ENCODE peak calls at places on chromosomes 4 and X, in seven cellular contexts. One of them, this sample, is unnamed.
A peak's percentile ranks its signal among the peaks of the same experiment; 100 is the strongest.

GRCh38 chr4:1285790-1286553 is 3.7 kb upstream of the MAEA start:
- DNase-seq in HepG2: peak; percentile 50
- DNase-seq in H1: no peak
- DNase-seq in GM12878: no peak
- DNase-seq in HCT116: no peak
- DNase-seq in K562: no peak
- DNase-seq in SK-N-SH: no peak
- DNase-seq in this sample: no peak

GRCh38 chrX:80184854-80185253 is 170.3 kb downstream of the TBX22 start:
- DNase-seq in GM12878: no peak
- DNase-seq in SK-N-SH: no peak
- DNase-seq in HCT116: no peak
- DNase-seq in HepG2: no peak
- DNase-seq in K562: peak; percentile 6
- DNase-seq in H1: no peak
- DNase-seq in this sample: no peak

GRCh38 chrX:106246511-106246910 is 78.4 kb downstream of the PWWP3B start:
- DNase-seq in K562: no peak
- DNase-seq in SK-N-SH: no peak
- DNase-seq in HepG2: no peak
- DNase-seq in H1: no peak
- DNase-seq in HCT116: no peak
- DNase-seq in GM12878: no peak
- DNase-seq in this sample: no peak

GRCh38 chrX:107117993-107118321 is 665 bp downstream of the RBM41 start:
- DNase-seq in HepG2: no peak
- DNase-seq in GM12878: no peak
- DNase-seq in SK-N-SH: peak; percentile 39
- DNase-seq in K562: no peak
- DNase-seq in H1: no peak
- DNase-seq in HCT116: no peak
- DNase-seq in this sample: no peak

GRCh38 chr4:3299122-3299521 is 6.3 kb downstream of the RGS12 start:
- DNase-seq in HCT116: no peak
- DNase-seq in HepG2: no peak
- DNase-seq in H1: no peak
- DNase-seq in SK-N-SH: no peak
- DNase-seq in K562: no peak
- DNase-seq in GM12878: no peak
- DNase-seq in this sample: no peak

GRCh38 chrX:104913348-104913747 is 307.1 kb downstream of the TEX13A start:
- DNase-seq in HepG2: peak; percentile 1
- DNase-seq in K562: peak; percentile 6
- DNase-seq in GM12878: no peak
- DNase-seq in HCT116: no peak
- DNase-seq in H1: no peak
- DNase-seq in SK-N-SH: peak; percentile 8
- DNase-seq in this sample: peak; percentile 6

GRCh38 chrX:24574743-24575142 is 72.4 kb downstream of the PCYT1B start:
- DNase-seq in HCT116: no peak
- DNase-seq in GM12878: no peak
- DNase-seq in K562: no peak
- DNase-seq in H1: no peak
- DNase-seq in SK-N-SH: no peak
- DNase-seq in HepG2: no peak
- DNase-seq in this sample: no peak

GRCh38 chrX:18455384-18455783 is 30.0 kb downstream of the CDKL5 start:
- DNase-seq in HepG2: no peak
- DNase-seq in HCT116: no peak
- DNase-seq in K562: no peak
- DNase-seq in GM12878: no peak
- DNase-seq in SK-N-SH: no peak
- DNase-seq in H1: no peak
- DNase-seq in this sample: no peak

GRCh38 chr4:19368800-19369199 is 882.9 kb upstream of the SLIT2 start:
- DNase-seq in HepG2: no peak
- DNase-seq in HCT116: no peak
- DNase-seq in GM12878: no peak
- DNase-seq in H1: no peak
- DNase-seq in SK-N-SH: no peak
- DNase-seq in K562: no peak
- DNase-seq in this sample: no peak

GRCh38 chrX:25344191-25344936 is 328.6 kb upstream of the ARX start:
- DNase-seq in HCT116: no peak
- DNase-seq in K562: no peak
- DNase-seq in SK-N-SH: no peak
- DNase-seq in HepG2: no peak
- DNase-seq in H1: no peak
- DNase-seq in GM12878: no peak
- DNase-seq in this sample: no peak

GRCh38 chrX:48720580-48721240 is 24.2 kb downstream of the SUV39H1 start:
- DNase-seq in HepG2: no peak
- DNase-seq in HCT116: no peak
- DNase-seq in GM12878: no peak
- DNase-seq in SK-N-SH: no peak
- DNase-seq in H1: no peak
- DNase-seq in K562: no peak
- DNase-seq in this sample: no peak

GRCh38 chr4:19386786-19387185 is 864.9 kb upstream of the SLIT2 start:
- DNase-seq in GM12878: no peak
- DNase-seq in SK-N-SH: no peak
- DNase-seq in HCT116: no peak
- DNase-seq in K562: no peak
- DNase-seq in H1: no peak
- DNase-seq in HepG2: no peak
- DNase-seq in this sample: no peak

GRCh38 chr4:95381843-95382580 is 166.8 kb downstream of the UNC5C start:
- DNase-seq in SK-N-SH: no peak
- DNase-seq in K562: no peak
- DNase-seq in H1: no peak
- DNase-seq in GM12878: no peak
- DNase-seq in HCT116: no peak
- DNase-seq in HepG2: no peak
- DNase-seq in this sample: no peak

GRCh38 chr4:94419956-94420355 is 31.8 kb upstream of the PDLIM5 start:
- DNase-seq in GM12878: no peak
- DNase-seq in SK-N-SH: no peak
- DNase-seq in HepG2: peak; percentile 76
- DNase-seq in H1: no peak
- DNase-seq in HCT116: no peak
- DNase-seq in K562: no peak
- DNase-seq in this sample: no peak

GRCh38 chrX:41604154-41604553 is 84.6 kb upstream of the GPR34 start:
- DNase-seq in GM12878: no peak
- DNase-seq in HepG2: no peak
- DNase-seq in H1: no peak
- DNase-seq in SK-N-SH: no peak
- DNase-seq in K562: no peak
- DNase-seq in HCT116: no peak
- DNase-seq in this sample: no peak

GRCh38 chr4:183468210-183469095 is 24.0 kb downstream of the CDKN2AIP start:
- DNase-seq in HepG2: peak; percentile 40
- DNase-seq in GM12878: no peak
- DNase-seq in K562: no peak
- DNase-seq in HCT116: no peak
- DNase-seq in SK-N-SH: no peak
- DNase-seq in H1: no peak
- DNase-seq in this sample: no peak

GRCh38 chr4:47499705-47500104 is 14.6 kb downstream of the ATP10D start:
- DNase-seq in HepG2: no peak
- DNase-seq in K562: no peak
- DNase-seq in HCT116: no peak
- DNase-seq in SK-N-SH: no peak
- DNase-seq in GM12878: no peak
- DNase-seq in H1: no peak
- DNase-seq in this sample: no peak

GRCh38 chr4:133150643-133151300 is 1.7 kb downstream of the PCDH10 start:
- DNase-seq in SK-N-SH: peak; percentile 20
- DNase-seq in HCT116: no peak
- DNase-seq in GM12878: no peak
- DNase-seq in HepG2: no peak
- DNase-seq in K562: no peak
- DNase-seq in H1: no peak
- DNase-seq in this sample: no peak

GRCh38 chrX:27675493-27675892 is 85.3 kb downstream of the DCAF8L2 start:
- DNase-seq in HCT116: no peak
- DNase-seq in H1: no peak
- DNase-seq in K562: no peak
- DNase-seq in GM12878: no peak
- DNase-seq in SK-N-SH: no peak
- DNase-seq in HepG2: no peak
- DNase-seq in this sample: no peak

GRCh38 chr4:39025552-39026085 is 6.6 kb downstream of the TMEM156 start:
- DNase-seq in HCT116: no peak
- DNase-seq in H1: no peak
- DNase-seq in SK-N-SH: no peak
- DNase-seq in HepG2: peak; percentile 19
- DNase-seq in GM12878: no peak
- DNase-seq in K562: no peak
- DNase-seq in this sample: no peak

GRCh38 chr4:39032218-39033085 is at the start of gene TMEM156:
- DNase-seq in SK-N-SH: no peak
- DNase-seq in GM12878: peak; percentile 82
- DNase-seq in H1: no peak
- DNase-seq in HepG2: peak; percentile 12
- DNase-seq in HCT116: no peak
- DNase-seq in K562: no peak
- DNase-seq in this sample: no peak

GRCh38 chr4:39026096-39026495 is 6.1 kb downstream of the TMEM156 start:
- DNase-seq in HCT116: no peak
- DNase-seq in GM12878: no peak
- DNase-seq in HepG2: no peak
- DNase-seq in H1: no peak
- DNase-seq in SK-N-SH: no peak
- DNase-seq in K562: no peak
- DNase-seq in this sample: no peak

GRCh38 chr4:39029752-39030694 is 2.2 kb downstream of the TMEM156 start:
- DNase-seq in HCT116: no peak
- DNase-seq in SK-N-SH: no peak
- DNase-seq in GM12878: peak; percentile 40
- DNase-seq in HepG2: no peak
- DNase-seq in K562: no peak
- DNase-seq in H1: no peak
- DNase-seq in this sample: no peak

DNA sequence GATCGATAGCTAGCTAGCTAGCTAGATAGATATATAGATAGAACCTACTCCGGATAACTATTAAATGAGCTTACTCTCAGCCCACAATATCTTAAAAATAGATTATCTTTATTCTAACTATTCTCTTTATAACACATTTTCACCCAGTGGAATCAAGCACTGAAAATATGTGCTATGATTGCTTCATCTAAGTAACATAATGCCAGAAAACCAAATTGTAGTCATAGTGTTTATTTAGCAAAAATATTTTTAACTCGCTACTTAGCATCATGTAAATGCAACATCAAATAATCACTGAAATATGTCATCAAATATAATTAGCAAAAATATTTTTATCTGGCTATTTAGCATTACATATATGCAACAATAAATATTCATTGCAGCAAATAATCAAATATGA is 1.5 kb downstream of the TMEM156 start:
- DNase-seq in GM12878: no peak
- DNase-seq in H1: no peak
- DNase-seq in HepG2: no peak
- DNase-seq in HCT116: no peak
- DNase-seq in K562: no peak
- DNase-seq in SK-N-SH: no peak
- DNase-seq in this sample: no peak
- H3K4me1 ChIP-seq in GM12878: peaks cover 22% of the 10 kb centered on the region
- H3K4me1 ChIP-seq in H1: no peaks in the 10 kb centered on the region
- H3K4me1 ChIP-seq in HepG2: peaks cover 14% of the 10 kb centered on the region
- H3K4me1 ChIP-seq in HCT116: no peaks in the 10 kb centered on the region
- H3K4me1 ChIP-seq in K562: peaks cover 14% of the 10 kb centered on the region
- H3K4me1 ChIP-seq in SK-N-SH: no peaks in the 10 kb centered on the region
- H3K4me1 ChIP-seq in this sample: no peaks in the 10 kb centered on the region

DNA sequence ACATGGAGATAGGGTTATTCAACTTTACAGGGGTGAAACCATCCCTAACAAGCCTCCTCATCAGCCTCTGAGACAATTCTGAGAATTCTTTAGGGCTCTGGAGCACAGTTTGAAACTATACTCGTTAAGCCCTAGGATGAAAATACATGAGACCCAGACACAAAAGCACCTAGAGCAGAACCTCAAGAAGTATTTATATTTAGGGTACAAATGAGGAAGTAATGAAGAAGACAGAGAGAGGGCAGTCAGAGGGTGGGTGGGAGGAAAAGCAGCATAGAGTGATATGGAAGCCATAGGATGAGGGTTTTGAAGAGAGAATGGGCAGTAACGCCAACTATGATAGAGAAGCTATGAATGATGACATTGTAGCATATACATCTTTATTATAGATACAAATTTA is 250.3 kb downstream of the DCLK2 start:
- DNase-seq in SK-N-SH: no peak
- DNase-seq in HCT116: no peak
- DNase-seq in HepG2: no peak
- DNase-seq in GM12878: no peak
- DNase-seq in K562: no peak
- DNase-seq in H1: no peak
- DNase-seq in this sample: no peak
- TF ChIP-seq YY1 in SK-N-SH: no peak
- TF ChIP-seq YY1 in HCT116: no peak
- TF ChIP-seq YY1 in HepG2: no peak
- TF ChIP-seq YY1 in GM12878: no peak
- TF ChIP-seq YY1 in K562: no peak
- TF ChIP-seq YY1 in H1: no peak
- TF ChIP-seq YY1 in this sample: no peak

GRCh38 chr4:142329304-142329703 is 516.8 kb downstream of the INPP4B start:
- DNase-seq in HepG2: no peak
- DNase-seq in GM12878: no peak
- DNase-seq in SK-N-SH: no peak
- DNase-seq in H1: no peak
- DNase-seq in HCT116: no peak
- DNase-seq in K562: no peak
- DNase-seq in this sample: no peak

GRCh38 chr4:142331132-142331531 is 515.0 kb downstream of the INPP4B start:
- DNase-seq in HepG2: no peak
- DNase-seq in GM12878: no peak
- DNase-seq in HCT116: no peak
- DNase-seq in SK-N-SH: no peak
- DNase-seq in K562: no peak
- DNase-seq in H1: no peak
- DNase-seq in this sample: no peak

GRCh38 chr4:142331646-142332045 is 514.5 kb downstream of the INPP4B start:
- DNase-seq in GM12878: no peak
- DNase-seq in HCT116: no peak
- DNase-seq in SK-N-SH: no peak
- DNase-seq in K562: no peak
- DNase-seq in H1: no peak
- DNase-seq in HepG2: no peak
- DNase-seq in this sample: no peak

GRCh38 chr4:142336251-142336934 is 509.7 kb downstream of the INPP4B start:
- DNase-seq in HepG2: no peak
- DNase-seq in H1: no peak
- DNase-seq in HCT116: no peak
- DNase-seq in GM12878: no peak
- DNase-seq in K562: no peak
- DNase-seq in SK-N-SH: no peak
- DNase-seq in this sample: no peak

GRCh38 chr4:142334931-142335330 is 511.2 kb downstream of the INPP4B start:
- DNase-seq in HepG2: no peak
- DNase-seq in GM12878: no peak
- DNase-seq in SK-N-SH: no peak
- DNase-seq in H1: no peak
- DNase-seq in K562: no peak
- DNase-seq in HCT116: no peak
- DNase-seq in this sample: no peak
- H3K9ac ChIP-seq in HepG2: no peak overlapping the region
- H3K9ac ChIP-seq in GM12878: no peak overlapping the region
- H3K9ac ChIP-seq in SK-N-SH: no peak overlapping the region
- H3K9ac ChIP-seq in H1: no peak overlapping the region
- H3K9ac ChIP-seq in K562: no peak overlapping the region
- H3K9ac ChIP-seq in HCT116: no peak overlapping the region
- H3K9ac ChIP-seq in this sample: no peak overlapping the region

GRCh38 chr4:91838181-91838861 is 465.4 kb upstream of the GRID2 start:
- DNase-seq in HCT116: no peak
- DNase-seq in GM12878: no peak
- DNase-seq in SK-N-SH: no peak
- DNase-seq in H1: no peak
- DNase-seq in K562: no peak
- DNase-seq in HepG2: no peak
- DNase-seq in this sample: no peak
- H3K4me1 ChIP-seq in HCT116: no peaks in the 10 kb centered on the region
- H3K4me1 ChIP-seq in GM12878: no peaks in the 10 kb centered on the region
- H3K4me1 ChIP-seq in SK-N-SH: no peaks in the 10 kb centered on the region
- H3K4me1 ChIP-seq in H1: no peaks in the 10 kb centered on the region
- H3K4me1 ChIP-seq in K562: no peaks in the 10 kb centered on the region
- H3K4me1 ChIP-seq in HepG2: no peaks in the 10 kb centered on the region
- H3K4me1 ChIP-seq in this sample: no peaks in the 10 kb centered on the region